ENCODE peak calls at places on chromosomes 6 and 20, in six cellular contexts. One of them, this sample, is unnamed.

GRCh38 chr6:158411998-158412397 is 99.7 kb downstream of the TULP4 start:
- DNase-seq in Peyer's patch: no peak
- DNase-seq in AG04449: no peak
- DNase-seq in heart right ventricle: no peak
- DNase-seq in CD8-positive, alpha-beta T cell: no peak
- DNase-seq in dorsolateral prefrontal cortex: no peak
- DNase-seq in this sample: no peak

GRCh38 chr20:53050338-53050737 is 78.2 kb downstream of the TSHZ2 start:
- DNase-seq in Peyer's patch: no peak
- DNase-seq in AG04449: no peak
- DNase-seq in heart right ventricle: no peak
- DNase-seq in CD8-positive, alpha-beta T cell: no peak
- DNase-seq in dorsolateral prefrontal cortex: no peak
- DNase-seq in this sample: no peak

GRCh38 chr6:31770860-31771259 is 6.3 kb downstream of the VWA7 start:
- DNase-seq in Peyer's patch: no peak
- DNase-seq in AG04449: no peak
- DNase-seq in heart right ventricle: no peak
- DNase-seq in CD8-positive, alpha-beta T cell: no peak
- DNase-seq in dorsolateral prefrontal cortex: no peak
- DNase-seq in this sample: no peak

GRCh38 chr6:42260972-42261371 is 43.3 kb upstream of the MRPS10 start:
- DNase-seq in Peyer's patch: peak
- DNase-seq in AG04449: no peak
- DNase-seq in heart right ventricle: no peak
- DNase-seq in CD8-positive, alpha-beta T cell: peak
- DNase-seq in dorsolateral prefrontal cortex: no peak
- DNase-seq in this sample: no peak

GRCh38 chr6:130676077-130676772 is 151.0 kb upstream of the SMLR1 start:
- DNase-seq in Peyer's patch: no peak
- DNase-seq in AG04449: no peak
- DNase-seq in heart right ventricle: peak
- DNase-seq in CD8-positive, alpha-beta T cell: no peak
- DNase-seq in dorsolateral prefrontal cortex: no peak
- DNase-seq in this sample: no peak

GRCh38 chr20:49616154-49617007 is 48.4 kb upstream of the PTGIS start:
- DNase-seq in Peyer's patch: no peak
- DNase-seq in AG04449: no peak
- DNase-seq in heart right ventricle: no peak
- DNase-seq in CD8-positive, alpha-beta T cell: no peak
- DNase-seq in dorsolateral prefrontal cortex: no peak
- DNase-seq in this sample: no peak

GRCh38 chr6:41059569-41059968 is 6.6 kb downstream of the APOBEC2 start:
- DNase-seq in Peyer's patch: no peak
- DNase-seq in AG04449: no peak
- DNase-seq in heart right ventricle: no peak
- DNase-seq in CD8-positive, alpha-beta T cell: no peak
- DNase-seq in dorsolateral prefrontal cortex: no peak
- DNase-seq in this sample: no peak

GRCh38 chr20:8855315-8855714 is 213.6 kb upstream of the PLCB4 start:
- DNase-seq in Peyer's patch: no peak
- DNase-seq in AG04449: no peak
- DNase-seq in heart right ventricle: peak
- DNase-seq in CD8-positive, alpha-beta T cell: no peak
- DNase-seq in dorsolateral prefrontal cortex: no peak
- DNase-seq in this sample: peak

GRCh38 chr6:33189625-33190024 is 2.6 kb downstream of the COL11A2 start:
- DNase-seq in Peyer's patch: no peak
- DNase-seq in AG04449: no peak
- DNase-seq in heart right ventricle: no peak
- DNase-seq in CD8-positive, alpha-beta T cell: no peak
- DNase-seq in dorsolateral prefrontal cortex: no peak
- DNase-seq in this sample: no peak

GRCh38 chr20:63861365-63861934 is at the start of gene ABHD16B:
- DNase-seq in Peyer's patch: no peak
- DNase-seq in AG04449: no peak
- DNase-seq in heart right ventricle: no peak
- DNase-seq in CD8-positive, alpha-beta T cell: no peak
- DNase-seq in dorsolateral prefrontal cortex: no peak
- DNase-seq in this sample: no peak

GRCh38 chr20:63860325-63861051 is 810 bp upstream of the ABHD16B start:
- DNase-seq in Peyer's patch: no peak
- DNase-seq in AG04449: no peak
- DNase-seq in heart right ventricle: no peak
- DNase-seq in CD8-positive, alpha-beta T cell: no peak
- DNase-seq in dorsolateral prefrontal cortex: no peak
- DNase-seq in this sample: no peak

GRCh38 chr20:63861981-63862901 is 943 bp downstream of the ABHD16B start:
- DNase-seq in Peyer's patch: no peak
- DNase-seq in AG04449: no peak
- DNase-seq in heart right ventricle: no peak
- DNase-seq in CD8-positive, alpha-beta T cell: no peak
- DNase-seq in dorsolateral prefrontal cortex: no peak
- DNase-seq in this sample: no peak

GRCh38 chr20:63857751-63858392 is 3.4 kb upstream of the ABHD16B start:
- DNase-seq in Peyer's patch: peak
- DNase-seq in AG04449: no peak
- DNase-seq in heart right ventricle: peak
- DNase-seq in CD8-positive, alpha-beta T cell: no peak
- DNase-seq in dorsolateral prefrontal cortex: no peak
- DNase-seq in this sample: no peak

DNA sequence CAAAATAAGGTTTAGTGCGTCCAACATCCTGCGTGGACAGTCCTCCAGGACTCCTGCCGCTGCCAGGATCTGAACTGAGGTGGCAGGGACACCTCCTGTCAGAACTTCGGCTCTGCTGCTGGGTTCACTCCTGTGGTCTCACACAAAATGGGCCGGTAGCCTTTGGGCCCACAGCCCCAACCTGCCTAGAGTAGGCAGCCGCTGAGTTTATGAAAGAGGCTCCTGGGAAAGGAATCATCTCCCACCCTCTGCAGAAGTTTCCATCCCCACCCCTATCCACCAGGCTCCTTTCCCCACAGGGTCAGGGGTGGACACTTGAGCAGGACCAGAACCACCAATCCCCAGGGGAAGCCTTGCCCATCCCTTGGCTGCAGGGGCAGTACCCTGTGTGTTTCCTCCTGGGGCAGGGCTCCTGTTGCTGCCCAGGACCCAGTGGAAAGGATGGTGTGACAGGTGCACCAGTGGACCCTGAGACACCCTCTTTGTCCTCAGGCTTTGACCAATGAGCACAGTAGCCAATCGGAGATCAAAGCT is 2.1 kb upstream of the ABHD16B start:
- DNase-seq in Peyer's patch: no peak
- DNase-seq in AG04449: no peak
- DNase-seq in heart right ventricle: no peak
- DNase-seq in CD8-positive, alpha-beta T cell: no peak
- DNase-seq in dorsolateral prefrontal cortex: no peak
- DNase-seq in this sample: no peak
- TF ChIP-seq CTCF in Peyer's patch: no peak
- TF ChIP-seq CTCF in AG04449: no peak
- TF ChIP-seq CTCF in heart right ventricle: no peak
- TF ChIP-seq CTCF in CD8-positive, alpha-beta T cell: no peak
- TF ChIP-seq CTCF in dorsolateral prefrontal cortex: no peak
- TF ChIP-seq CTCF in this sample: no peak

DNA sequence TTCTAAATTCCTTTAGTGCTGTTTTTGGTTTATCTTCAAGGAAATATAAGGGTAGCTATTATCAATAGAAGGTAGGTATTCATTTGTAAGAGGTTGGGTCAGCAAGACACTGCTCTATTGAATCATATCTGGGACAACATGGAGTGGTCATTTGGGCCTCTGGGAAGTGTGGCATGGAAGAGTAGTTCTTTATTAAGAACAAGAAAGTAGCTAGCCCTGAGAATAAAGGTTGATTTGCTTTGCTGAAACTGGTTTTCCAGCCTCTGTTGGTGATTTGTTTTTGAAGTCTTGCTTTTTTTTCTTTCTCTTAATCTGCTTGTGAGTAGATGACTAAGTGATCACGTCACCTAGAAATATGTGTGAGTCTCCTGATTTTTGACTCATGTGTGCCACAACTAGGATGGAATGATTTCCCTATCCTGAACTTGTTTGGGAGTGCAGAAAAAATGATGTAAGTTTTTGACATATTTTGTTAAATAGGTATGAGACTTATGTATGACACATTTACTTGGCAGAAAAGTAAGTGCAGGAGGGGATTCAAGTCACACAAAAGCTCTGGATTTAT is 381.7 kb downstream of the CENPW start:
- DNase-seq in Peyer's patch: no peak
- DNase-seq in AG04449: peak
- DNase-seq in heart right ventricle: no peak
- DNase-seq in CD8-positive, alpha-beta T cell: no peak
- DNase-seq in dorsolateral prefrontal cortex: no peak
- DNase-seq in this sample: peak
- H3K4me3 ChIP-seq in Peyer's patch: no peak
- H3K4me3 ChIP-seq in AG04449: no peak
- H3K4me3 ChIP-seq in heart right ventricle: no peak
- H3K4me3 ChIP-seq in CD8-positive, alpha-beta T cell: no peak
- H3K4me3 ChIP-seq in dorsolateral prefrontal cortex: no peak
- H3K4me3 ChIP-seq in this sample: no peak

GRCh38 chr20:63858393-63859165 is 2.7 kb upstream of the ABHD16B start:
- DNase-seq in Peyer's patch: peak
- DNase-seq in AG04449: no peak
- DNase-seq in heart right ventricle: peak
- DNase-seq in CD8-positive, alpha-beta T cell: no peak
- DNase-seq in dorsolateral prefrontal cortex: no peak
- DNase-seq in this sample: no peak
- TF ChIP-seq CTCF in Peyer's patch: no peak
- TF ChIP-seq CTCF in AG04449: peak
- TF ChIP-seq CTCF in heart right ventricle: peak
- TF ChIP-seq CTCF in CD8-positive, alpha-beta T cell: no peak
- TF ChIP-seq CTCF in dorsolateral prefrontal cortex: no peak
- TF ChIP-seq CTCF in this sample: peak

GRCh38 chr6:128888444-128889175 is 5.7 kb downstream of the LAMA2 start:
- DNase-seq in Peyer's patch: no peak
- DNase-seq in AG04449: no peak
- DNase-seq in heart right ventricle: no peak
- DNase-seq in CD8-positive, alpha-beta T cell: no peak
- DNase-seq in dorsolateral prefrontal cortex: no peak
- DNase-seq in this sample: no peak

GRCh38 chr6:128885381-128885780 is 2.4 kb downstream of the LAMA2 start:
- DNase-seq in Peyer's patch: no peak
- DNase-seq in AG04449: no peak
- DNase-seq in heart right ventricle: no peak
- DNase-seq in CD8-positive, alpha-beta T cell: no peak
- DNase-seq in dorsolateral prefrontal cortex: no peak
- DNase-seq in this sample: no peak

GRCh38 chr6:128882560-128882959 is 378 bp upstream of the LAMA2 start:
- DNase-seq in Peyer's patch: no peak
- DNase-seq in AG04449: no peak
- DNase-seq in heart right ventricle: no peak
- DNase-seq in CD8-positive, alpha-beta T cell: no peak
- DNase-seq in dorsolateral prefrontal cortex: no peak
- DNase-seq in this sample: no peak

GRCh38 chr6:128882991-128883571 is at the start of gene LAMA2:
- DNase-seq in Peyer's patch: peak
- DNase-seq in AG04449: no peak
- DNase-seq in heart right ventricle: peak
- DNase-seq in CD8-positive, alpha-beta T cell: no peak
- DNase-seq in dorsolateral prefrontal cortex: peak
- DNase-seq in this sample: peak
- H3K4me3 ChIP-seq in Peyer's patch: no peak
- H3K4me3 ChIP-seq in AG04449: peak
- H3K4me3 ChIP-seq in heart right ventricle: peak
- H3K4me3 ChIP-seq in CD8-positive, alpha-beta T cell: no peak
- H3K4me3 ChIP-seq in dorsolateral prefrontal cortex: peak
- H3K4me3 ChIP-seq in this sample: peak

GRCh38 chr6:168162366-168162765 is 83.4 kb upstream of the FRMD1 start:
- DNase-seq in Peyer's patch: no peak
- DNase-seq in AG04449: no peak
- DNase-seq in heart right ventricle: no peak
- DNase-seq in CD8-positive, alpha-beta T cell: no peak
- DNase-seq in dorsolateral prefrontal cortex: no peak
- DNase-seq in this sample: no peak
- TF ChIP-seq CTCF in Peyer's patch: no peak
- TF ChIP-seq CTCF in AG04449: no peak
- TF ChIP-seq CTCF in heart right ventricle: no peak
- TF ChIP-seq CTCF in CD8-positive, alpha-beta T cell: no peak
- TF ChIP-seq CTCF in dorsolateral prefrontal cortex: no peak
- TF ChIP-seq CTCF in this sample: no peak

GRCh38 chr6:108165714-108166663 is at the start of gene NR2E1:
- DNase-seq in Peyer's patch: no peak
- DNase-seq in AG04449: no peak
- DNase-seq in heart right ventricle: no peak
- DNase-seq in CD8-positive, alpha-beta T cell: no peak
- DNase-seq in dorsolateral prefrontal cortex: peak
- DNase-seq in this sample: no peak
- H3K4me3 ChIP-seq in Peyer's patch: no peak
- H3K4me3 ChIP-seq in AG04449: no peak
- H3K4me3 ChIP-seq in heart right ventricle: peak
- H3K4me3 ChIP-seq in CD8-positive, alpha-beta T cell: no peak
- H3K4me3 ChIP-seq in dorsolateral prefrontal cortex: peak
- H3K4me3 ChIP-seq in this sample: no peak

DNA sequence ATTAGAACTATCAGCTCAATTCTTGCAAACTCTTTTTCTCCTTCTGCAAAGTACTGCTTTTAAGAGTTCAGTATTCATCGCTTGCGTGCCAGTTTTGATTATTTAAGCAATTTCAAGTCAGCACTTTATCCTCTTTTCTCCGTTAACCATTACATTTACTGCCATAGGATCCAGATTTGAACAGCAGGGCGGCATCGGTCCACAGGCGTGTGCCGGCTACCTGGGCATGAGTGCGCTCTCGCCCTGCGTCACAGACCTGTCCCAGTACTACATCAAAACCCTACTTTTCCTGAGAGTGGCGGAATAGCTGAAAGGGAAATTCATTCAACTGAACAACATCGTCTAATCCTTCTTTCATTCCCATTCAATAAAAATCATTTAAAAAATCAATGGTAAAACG is 53.4 kb downstream of the MYLK4 start:
- DNase-seq in Peyer's patch: no peak
- DNase-seq in AG04449: no peak
- DNase-seq in heart right ventricle: no peak
- DNase-seq in CD8-positive, alpha-beta T cell: no peak
- DNase-seq in dorsolateral prefrontal cortex: no peak
- DNase-seq in this sample: no peak
- TF ChIP-seq CTCF in Peyer's patch: no peak
- TF ChIP-seq CTCF in AG04449: no peak
- TF ChIP-seq CTCF in heart right ventricle: no peak
- TF ChIP-seq CTCF in CD8-positive, alpha-beta T cell: no peak
- TF ChIP-seq CTCF in dorsolateral prefrontal cortex: no peak
- TF ChIP-seq CTCF in this sample: no peak

DNA sequence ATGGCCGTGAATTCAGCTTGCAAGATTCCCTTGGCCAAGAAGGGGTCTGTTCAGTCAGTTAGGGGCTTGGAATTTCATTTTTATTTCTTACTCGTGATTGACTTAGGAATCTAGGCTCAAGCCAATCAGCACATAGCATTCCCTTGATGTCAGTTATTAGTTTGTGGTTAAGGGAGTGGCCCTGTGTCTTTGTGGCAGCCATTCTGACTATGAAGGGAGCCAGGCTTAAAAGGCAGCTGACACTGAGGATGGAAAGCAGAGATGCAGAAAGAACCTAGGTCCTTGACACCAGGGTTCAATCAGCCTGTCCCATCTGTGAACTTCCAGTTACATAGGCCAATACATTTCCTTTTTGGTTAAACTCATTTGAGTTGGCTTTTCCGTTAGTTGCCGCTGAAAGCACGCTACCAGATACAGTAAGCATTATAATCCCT is 48.1 kb downstream of the MCUR1 start:
- DNase-seq in Peyer's patch: no peak
- DNase-seq in AG04449: peak
- DNase-seq in heart right ventricle: no peak
- DNase-seq in CD8-positive, alpha-beta T cell: no peak
- DNase-seq in dorsolateral prefrontal cortex: no peak
- DNase-seq in this sample: no peak
- H3K4me3 ChIP-seq in Peyer's patch: no peak
- H3K4me3 ChIP-seq in AG04449: no peak
- H3K4me3 ChIP-seq in heart right ventricle: no peak
- H3K4me3 ChIP-seq in CD8-positive, alpha-beta T cell: no peak
- H3K4me3 ChIP-seq in dorsolateral prefrontal cortex: no peak
- H3K4me3 ChIP-seq in this sample: no peak

GRCh38 chr6:4856779-4857178 is 80.6 kb downstream of the CDYL start:
- DNase-seq in Peyer's patch: no peak
- DNase-seq in AG04449: no peak
- DNase-seq in heart right ventricle: no peak
- DNase-seq in CD8-positive, alpha-beta T cell: no peak
- DNase-seq in dorsolateral prefrontal cortex: no peak
- DNase-seq in this sample: no peak
- TF ChIP-seq CTCF in Peyer's patch: no peak
- TF ChIP-seq CTCF in AG04449: no peak
- TF ChIP-seq CTCF in heart right ventricle: no peak
- TF ChIP-seq CTCF in CD8-positive, alpha-beta T cell: no peak
- TF ChIP-seq CTCF in dorsolateral prefrontal cortex: no peak
- TF ChIP-seq CTCF in this sample: peak